ENCODE peak calls at places on chromosome 6, in six cellular contexts. T, E, R, W, S and M are unnamed samples.

GRCh38 chr6:119020597-119021561 is 57.6 kb downstream of the FAM184A start:
- DNase-seq in T (no peak), E (no peak), R (no peak), W (no peak), S (no peak), M (no peak)

GRCh38 chr6:43924222-43924702 is 154.3 kb downstream of the VEGFA start:
- DNase-seq in T (no peak), E (no peak), R (no peak), W (peak; percentile 30), S (no peak), M (no peak)

GRCh38 chr6:112691289-112691688 is 344.2 kb downstream of the RFPL4B start:
- DNase-seq in T (peak; percentile 92), E (no peak), R (no peak), W (peak; percentile 76), S (no peak), M (peak; percentile 83)

GRCh38 chr6:9825526-9825925 is 589.3 kb downstream of the TFAP2A start:
- DNase-seq in T (peak; percentile 20), E (no peak), R (no peak), W (no peak), S (no peak), M (no peak)

GRCh38 chr6:160978141-160978926 is 13.2 kb upstream of the MAP3K4 start:
- DNase-seq in T (peak; percentile 69), E (no peak), R (no peak), W (peak; percentile 31), S (no peak), M (peak; percentile 42)

GRCh38 chr6:112357801-112358200 is 10.7 kb downstream of the RFPL4B start:
- DNase-seq in T (peak; percentile 60), E (no peak), R (no peak), W (peak; percentile 20), S (no peak), M (peak; percentile 81)

GRCh38 chr6:47195251-47195650 is 114.5 kb downstream of the TNFRSF21 start:
- DNase-seq in T (no peak), E (no peak), R (no peak), W (peak; percentile 66), S (no peak), M (peak; percentile 91)

GRCh38 chr6:16258709-16259075 is 20.3 kb downstream of the GMPR start:
- DNase-seq in T (no peak), E (no peak), R (no peak), W (no peak), S (no peak), M (no peak)

GRCh38 chr6:15513801-15514711 is 148.8 kb downstream of the DTNBP1 start:
- DNase-seq in T (no peak), E (no peak), R (no peak), W (no peak), S (no peak), M (no peak)

GRCh38 chr6:41689171-41690008 is 46.0 kb downstream of the TFEB start:
- DNase-seq in T (peak; percentile 31), E (peak; percentile 60), R (no peak), W (no peak), S (no peak), M (peak; percentile 33)

GRCh38 chr6:149560736-149561135 is 5.4 kb upstream of the GINM1 start:
- DNase-seq in T (no peak), E (no peak), R (no peak), W (peak; percentile 27), S (no peak), M (peak; percentile 24)

GRCh38 chr6:158361961-158362634 is 49.8 kb downstream of the TULP4 start:
- DNase-seq in T (no peak), E (no peak), R (no peak), W (peak; percentile 55), S (no peak), M (peak; percentile 28)

GRCh38 chr6:16914184-16914583 is 152.9 kb upstream of the ATXN1 start:
- DNase-seq in T (no peak), E (no peak), R (no peak), W (no peak), S (no peak), M (no peak)

GRCh38 chr6:110063864-110064263 is 85.8 kb downstream of the GPR6 start:
- DNase-seq in T (no peak), E (no peak), R (no peak), W (peak; percentile 62), S (no peak), M (no peak)

GRCh38 chr6:63899550-63899949 is 263.9 kb downstream of the PHF3 start:
- DNase-seq in T (peak; percentile 89), E (no peak), R (no peak), W (peak; percentile 43), S (no peak), M (peak; percentile 76)

GRCh38 chr6:169391473-169392071 is 137.9 kb upstream of the THBS2 start:
- DNase-seq in T (no peak), E (no peak), R (no peak), W (peak; percentile 29), S (no peak), M (no peak)

GRCh38 chr6:42269553-42269952 is 51.9 kb upstream of the MRPS10 start:
- DNase-seq in T (no peak), E (peak; percentile 17), R (no peak), W (no peak), S (no peak), M (no peak)

GRCh38 chr6:35215665-35216411 is 2.1 kb downstream of the SCUBE3 start:
- DNase-seq in T (no peak), E (no peak), R (no peak), W (no peak), S (no peak), M (no peak)

GRCh38 chr6:149008741-149009140 is 261.9 kb downstream of the UST start:
- DNase-seq in T (no peak), E (no peak), R (no peak), W (no peak), S (no peak), M (no peak)

GRCh38 chr6:131250121-131250520 is 114.9 kb downstream of the AKAP7 start:
- DNase-seq in T (peak; percentile 51), E (peak; percentile 66), R (no peak), W (peak; percentile 76), S (peak; percentile 64), M (peak; percentile 50)

GRCh38 chr6:125100018-125100652 is 53.4 kb upstream of the TPD52L1 start:
- DNase-seq in T (no peak), E (no peak), R (no peak), W (no peak), S (no peak), M (no peak)

GRCh38 chr6:107064579-107065065 is 36.6 kb downstream of the MTRES1 start:
- DNase-seq in T (no peak), E (peak; percentile 71), R (no peak), W (peak; percentile 89), S (no peak), M (peak; percentile 87)

GRCh38 chr6:32131439-32131948 is 1.4 kb upstream of the FKBPL start:
- DNase-seq in T (no peak), E (no peak), R (no peak), W (no peak), S (no peak), M (no peak)

GRCh38 chr6:43865947-43866346 is 95.9 kb downstream of the VEGFA start:
- DNase-seq in T (no peak), E (no peak), R (no peak), W (no peak), S (no peak), M (no peak)